ENCODE peak calls at places on chromosomes 7 and 10, in seven cellular contexts. One of them, this sample, is unnamed.

GRCh38 chr10:58590152-58590551 is 77.5 kb downstream of the BICC1 start:
- DNase-seq in GM03348: peak
- DNase-seq in progenitor cell of endocrine pancreas: no peak
- DNase-seq in WTC11: no peak
- DNase-seq in HT1080: peak
- DNase-seq in hippocampal formation: no peak
- DNase-seq in RWPE1: peak
- DNase-seq in this sample: no peak

GRCh38 chr7:131223151-131223550 is 104.5 kb upstream of the MKLN1 start:
- DNase-seq in GM03348: no peak
- DNase-seq in progenitor cell of endocrine pancreas: no peak
- DNase-seq in WTC11: no peak
- DNase-seq in HT1080: no peak
- DNase-seq in hippocampal formation: no peak
- DNase-seq in RWPE1: no peak
- DNase-seq in this sample: no peak

GRCh38 chr7:13062596-13062995 is 375.2 kb downstream of the ARL4A start:
- DNase-seq in GM03348: no peak
- DNase-seq in progenitor cell of endocrine pancreas: no peak
- DNase-seq in WTC11: no peak
- DNase-seq in HT1080: no peak
- DNase-seq in hippocampal formation: no peak
- DNase-seq in RWPE1: no peak
- DNase-seq in this sample: no peak

GRCh38 chr7:19051767-19052375 is 65.6 kb downstream of the TWIST1 start:
- DNase-seq in GM03348: peak
- DNase-seq in progenitor cell of endocrine pancreas: no peak
- DNase-seq in WTC11: peak
- DNase-seq in HT1080: peak
- DNase-seq in hippocampal formation: no peak
- DNase-seq in RWPE1: peak
- DNase-seq in this sample: no peak

GRCh38 chr7:149369497-149369896 is 91.4 kb downstream of the ZNF777 start:
- DNase-seq in GM03348: no peak
- DNase-seq in progenitor cell of endocrine pancreas: no peak
- DNase-seq in WTC11: no peak
- DNase-seq in HT1080: no peak
- DNase-seq in hippocampal formation: no peak
- DNase-seq in RWPE1: peak
- DNase-seq in this sample: no peak

GRCh38 chr10:130913844-130914243 is 397.7 kb downstream of the TCERG1L start:
- DNase-seq in GM03348: no peak
- DNase-seq in progenitor cell of endocrine pancreas: no peak
- DNase-seq in WTC11: no peak
- DNase-seq in HT1080: no peak
- DNase-seq in hippocampal formation: no peak
- DNase-seq in RWPE1: no peak
- DNase-seq in this sample: no peak

GRCh38 chr7:69630292-69630691 is 32.0 kb downstream of the AUTS2 start:
- DNase-seq in GM03348: peak
- DNase-seq in progenitor cell of endocrine pancreas: no peak
- DNase-seq in WTC11: no peak
- DNase-seq in HT1080: no peak
- DNase-seq in hippocampal formation: no peak
- DNase-seq in RWPE1: no peak
- DNase-seq in this sample: no peak

GRCh38 chr10:57119690-57120089 is 758.6 kb upstream of the ZWINT start:
- DNase-seq in GM03348: no peak
- DNase-seq in progenitor cell of endocrine pancreas: no peak
- DNase-seq in WTC11: no peak
- DNase-seq in HT1080: no peak
- DNase-seq in hippocampal formation: no peak
- DNase-seq in RWPE1: no peak
- DNase-seq in this sample: no peak

GRCh38 chr10:82288461-82288881 is 413.5 kb downstream of the NRG3 start:
- DNase-seq in GM03348: no peak
- DNase-seq in progenitor cell of endocrine pancreas: no peak
- DNase-seq in WTC11: no peak
- DNase-seq in HT1080: peak
- DNase-seq in hippocampal formation: no peak
- DNase-seq in RWPE1: no peak
- DNase-seq in this sample: no peak

GRCh38 chr10:47101196-47101595 is 190.0 kb downstream of the PTPN20 start:
- DNase-seq in GM03348: no peak
- DNase-seq in progenitor cell of endocrine pancreas: no peak
- DNase-seq in WTC11: no peak
- DNase-seq in HT1080: no peak
- DNase-seq in hippocampal formation: no peak
- DNase-seq in RWPE1: no peak
- DNase-seq in this sample: no peak

GRCh38 chr7:67753891-67754290 is 757.3 kb downstream of the TYW1 start:
- DNase-seq in GM03348: peak
- DNase-seq in progenitor cell of endocrine pancreas: no peak
- DNase-seq in WTC11: no peak
- DNase-seq in HT1080: peak
- DNase-seq in hippocampal formation: no peak
- DNase-seq in RWPE1: no peak
- DNase-seq in this sample: no peak

GRCh38 chr7:28231181-28231580 is 50.6 kb upstream of the JAZF1 start:
- DNase-seq in GM03348: no peak
- DNase-seq in progenitor cell of endocrine pancreas: no peak
- DNase-seq in WTC11: no peak
- DNase-seq in HT1080: no peak
- DNase-seq in hippocampal formation: no peak
- DNase-seq in RWPE1: no peak
- DNase-seq in this sample: no peak

GRCh38 chr10:44193567-44194220 is 191.2 kb downstream of the CXCL12 start:
- DNase-seq in GM03348: no peak
- DNase-seq in progenitor cell of endocrine pancreas: no peak
- DNase-seq in WTC11: no peak
- DNase-seq in HT1080: no peak
- DNase-seq in hippocampal formation: no peak
- DNase-seq in RWPE1: no peak
- DNase-seq in this sample: no peak

GRCh38 chr7:151012921-151013347 is 11.4 kb downstream of the ATG9B start:
- DNase-seq in GM03348: peak
- DNase-seq in progenitor cell of endocrine pancreas: no peak
- DNase-seq in WTC11: peak
- DNase-seq in HT1080: no peak
- DNase-seq in hippocampal formation: no peak
- DNase-seq in RWPE1: peak
- DNase-seq in this sample: peak

GRCh38 chr10:44960482-44961230 is 1.1 kb downstream of the RASSF4 start:
- DNase-seq in GM03348: no peak
- DNase-seq in progenitor cell of endocrine pancreas: no peak
- DNase-seq in WTC11: no peak
- DNase-seq in HT1080: no peak
- DNase-seq in hippocampal formation: no peak
- DNase-seq in RWPE1: no peak
- DNase-seq in this sample: peak

GRCh38 chr7:46568420-46569116 is 647.5 kb upstream of the IGFBP3 start:
- DNase-seq in GM03348: no peak
- DNase-seq in progenitor cell of endocrine pancreas: no peak
- DNase-seq in WTC11: no peak
- DNase-seq in HT1080: no peak
- DNase-seq in hippocampal formation: no peak
- DNase-seq in RWPE1: no peak
- DNase-seq in this sample: no peak

GRCh38 chr10:15897282-15897681 is 37.0 kb upstream of the MINDY3 start:
- DNase-seq in GM03348: peak
- DNase-seq in progenitor cell of endocrine pancreas: no peak
- DNase-seq in WTC11: no peak
- DNase-seq in HT1080: peak
- DNase-seq in hippocampal formation: no peak
- DNase-seq in RWPE1: peak
- DNase-seq in this sample: no peak

GRCh38 chr7:33904680-33905388 is 505 bp upstream of the BMPER start:
- DNase-seq in GM03348: peak
- DNase-seq in progenitor cell of endocrine pancreas: peak
- DNase-seq in WTC11: peak
- DNase-seq in HT1080: peak
- DNase-seq in hippocampal formation: no peak
- DNase-seq in RWPE1: peak
- DNase-seq in this sample: no peak

GRCh38 chr7:125316451-125316850 is 386.8 kb upstream of the POT1 start:
- DNase-seq in GM03348: no peak
- DNase-seq in progenitor cell of endocrine pancreas: peak
- DNase-seq in WTC11: peak
- DNase-seq in HT1080: peak
- DNase-seq in hippocampal formation: no peak
- DNase-seq in RWPE1: peak
- DNase-seq in this sample: no peak

GRCh38 chr7:155198901-155199845 is 98.5 kb upstream of the INSIG1 start:
- DNase-seq in GM03348: peak
- DNase-seq in progenitor cell of endocrine pancreas: no peak
- DNase-seq in WTC11: no peak
- DNase-seq in HT1080: peak
- DNase-seq in hippocampal formation: no peak
- DNase-seq in RWPE1: no peak
- DNase-seq in this sample: no peak

GRCh38 chr7:41881313-41882130 is 178.6 kb upstream of the INHBA start:
- DNase-seq in GM03348: no peak
- DNase-seq in progenitor cell of endocrine pancreas: no peak
- DNase-seq in WTC11: no peak
- DNase-seq in HT1080: peak
- DNase-seq in hippocampal formation: peak
- DNase-seq in RWPE1: no peak
- DNase-seq in this sample: peak

GRCh38 chr7:484365-485101 is 35.1 kb downstream of the PDGFA start:
- DNase-seq in GM03348: no peak
- DNase-seq in progenitor cell of endocrine pancreas: no peak
- DNase-seq in WTC11: peak
- DNase-seq in HT1080: no peak
- DNase-seq in hippocampal formation: no peak
- DNase-seq in RWPE1: no peak
- DNase-seq in this sample: no peak

GRCh38 chr10:101331960-101332359 is 22.0 kb upstream of the BTRC start:
- DNase-seq in GM03348: no peak
- DNase-seq in progenitor cell of endocrine pancreas: no peak
- DNase-seq in WTC11: no peak
- DNase-seq in HT1080: peak
- DNase-seq in hippocampal formation: no peak
- DNase-seq in RWPE1: no peak
- DNase-seq in this sample: no peak

GRCh38 chr7:99380032-99380822 is 5.7 kb downstream of the ARPC1B start:
- DNase-seq in GM03348: peak
- DNase-seq in progenitor cell of endocrine pancreas: no peak
- DNase-seq in WTC11: no peak
- DNase-seq in HT1080: peak
- DNase-seq in hippocampal formation: peak
- DNase-seq in RWPE1: peak
- DNase-seq in this sample: peak

GRCh38 chr7:5997210-5997808 is 11.5 kb downstream of the PMS2 start:
- DNase-seq in GM03348: peak
- DNase-seq in progenitor cell of endocrine pancreas: no peak
- DNase-seq in WTC11: peak
- DNase-seq in HT1080: peak
- DNase-seq in hippocampal formation: peak
- DNase-seq in RWPE1: peak
- DNase-seq in this sample: peak

GRCh38 chr10:49170632-49171325 is 17.4 kb downstream of the TMEM273 start:
- DNase-seq in GM03348: no peak
- DNase-seq in progenitor cell of endocrine pancreas: no peak
- DNase-seq in WTC11: no peak
- DNase-seq in HT1080: no peak
- DNase-seq in hippocampal formation: no peak
- DNase-seq in RWPE1: no peak
- DNase-seq in this sample: no peak

GRCh38 chr7:151867912-151868804 is 8.8 kb downstream of the PRKAG2 start:
- DNase-seq in GM03348: no peak
- DNase-seq in progenitor cell of endocrine pancreas: no peak
- DNase-seq in WTC11: no peak
- DNase-seq in HT1080: no peak
- DNase-seq in hippocampal formation: no peak
- DNase-seq in RWPE1: no peak
- DNase-seq in this sample: no peak

GRCh38 chr7:130273081-130273699 is 6.5 kb downstream of the CPA2 start:
- DNase-seq in GM03348: peak
- DNase-seq in progenitor cell of endocrine pancreas: peak
- DNase-seq in WTC11: peak
- DNase-seq in HT1080: no peak
- DNase-seq in hippocampal formation: peak
- DNase-seq in RWPE1: peak
- DNase-seq in this sample: no peak

GRCh38 chr7:86644282-86645173 is 819 bp downstream of the GRM3 start:
- DNase-seq in GM03348: peak
- DNase-seq in progenitor cell of endocrine pancreas: peak
- DNase-seq in WTC11: peak
- DNase-seq in HT1080: no peak
- DNase-seq in hippocampal formation: peak
- DNase-seq in RWPE1: no peak
- DNase-seq in this sample: no peak